ENCODE peak calls at places on chromosomes 1 and 21, in seven cellular contexts. R, P, G, B, C, S and M are unnamed samples.

GRCh38 chr1:233025156-233025555 is 74.7 kb downstream of the NTPCR start:
- DNase-seq in R (peak), P (no peak), G (peak), B (no peak), C (peak), S (peak), M (no peak)

GRCh38 chr1:202149566-202149965 is 5.0 kb upstream of the ARL8A start:
- DNase-seq in R (no peak), P (peak), G (no peak), B (no peak), C (no peak), S (no peak), M (no peak)

GRCh38 chr1:46011121-46011695 is 121.2 kb downstream of the PIK3R3 start:
- DNase-seq in R (no peak), P (no peak), G (no peak), B (no peak), C (no peak), S (no peak), M (no peak)

GRCh38 chr1:41835488-41835887 is 83.2 kb downstream of the HIVEP3 start:
- DNase-seq in R (peak), P (no peak), G (no peak), B (no peak), C (no peak), S (no peak), M (no peak)

GRCh38 chr1:77143529-77144121 is 75.6 kb downstream of the PIGK start:
- DNase-seq in R (peak), P (no peak), G (no peak), B (no peak), C (no peak), S (no peak), M (no peak)

GRCh38 chr21:38179504-38179900 is 77.3 kb upstream of the KCNJ15 start:
- DNase-seq in R (peak), P (no peak), G (no peak), B (no peak), C (no peak), S (no peak), M (no peak)

GRCh38 chr1:184457500-184457899 is 70.7 kb downstream of the C1orf21 start:
- DNase-seq in R (no peak), P (peak), G (no peak), B (no peak), C (no peak), S (no peak), M (no peak)

GRCh38 chr1:8712413-8713229 is 104.8 kb downstream of the RERE start:
- DNase-seq in R (peak), P (peak), G (no peak), B (no peak), C (no peak), S (no peak), M (no peak)

GRCh38 chr1:110482662-110483307 is 31.8 kb downstream of the PROK1 start:
- DNase-seq in R (peak), P (no peak), G (no peak), B (no peak), C (no peak), S (no peak), M (no peak)

GRCh38 chr1:111025109-111025508 is 61.4 kb upstream of the LRIF1 start:
- DNase-seq in R (no peak), P (no peak), G (no peak), B (no peak), C (no peak), S (no peak), M (no peak)

GRCh38 chr1:39899611-39900538 is 1.8 kb downstream of the MYCL start:
- DNase-seq in R (no peak), P (no peak), G (no peak), B (no peak), C (no peak), S (no peak), M (no peak)

GRCh38 chr21:35438643-35439404 is 389.7 kb upstream of the RUNX1 start:
- DNase-seq in R (no peak), P (no peak), G (peak), B (no peak), C (peak), S (no peak), M (no peak)

GRCh38 chr1:24966724-24967346 is 36.8 kb upstream of the RUNX3 start:
- DNase-seq in R (peak), P (peak), G (no peak), B (no peak), C (no peak), S (no peak), M (no peak)

GRCh38 chr1:91798741-91799140 is 87.2 kb downstream of the TGFBR3 start:
- DNase-seq in R (no peak), P (no peak), G (no peak), B (no peak), C (no peak), S (no peak), M (no peak)

GRCh38 chr21:38671716-38672115 is 134.0 kb upstream of the ETS2 start:
- DNase-seq in R (no peak), P (no peak), G (no peak), B (no peak), C (no peak), S (no peak), M (no peak)

GRCh38 chr1:66764994-66765578 is 12.8 kb downstream of the DYNLT5 start:
- DNase-seq in R (peak), P (peak), G (peak), B (peak), C (peak), S (no peak), M (no peak)

GRCh38 chr1:167439301-167439988 is 78.9 kb downstream of the CD247 start:
- DNase-seq in R (peak), P (peak), G (peak), B (peak), C (peak), S (no peak), M (no peak)

GRCh38 chr1:40649592-40649930 is 15.9 kb downstream of the RIMS3 start:
- DNase-seq in R (no peak), P (no peak), G (no peak), B (no peak), C (no peak), S (no peak), M (no peak)

GRCh38 chr1:160813215-160813614 is 17.2 kb downstream of the LY9 start:
- DNase-seq in R (peak), P (no peak), G (peak), B (no peak), C (no peak), S (no peak), M (no peak)

GRCh38 chr21:39108291-39109162 is 74.7 kb downstream of the PSMG1 start:
- DNase-seq in R (no peak), P (no peak), G (no peak), B (no peak), C (no peak), S (no peak), M (no peak)

GRCh38 chr1:229129306-229130027 is 141.4 kb upstream of the RAB4A start:
- DNase-seq in R (no peak), P (no peak), G (no peak), B (no peak), C (no peak), S (no peak), M (no peak)

GRCh38 chr1:207088731-207089626 is at the start of gene C4BPB:
- DNase-seq in R (no peak), P (no peak), G (peak), B (no peak), C (peak), S (no peak), M (no peak)

GRCh38 chr21:27425574-27425973 is 458.7 kb upstream of the ADAMTS5 start:
- DNase-seq in R (peak), P (no peak), G (no peak), B (peak), C (no peak), S (no peak), M (no peak)

GRCh38 chr21:38148046-38148445 is 108.7 kb upstream of the KCNJ15 start:
- DNase-seq in R (peak), P (no peak), G (no peak), B (no peak), C (no peak), S (no peak), M (no peak)

GRCh38 chr1:156284762-156285161 is 637 bp downstream of the TMEM79 start:
- DNase-seq in R (peak), P (no peak), G (no peak), B (no peak), C (no peak), S (no peak), M (no peak)

GRCh38 chr21:45636921-45637646 is 6.4 kb upstream of the PCBP3 start:
- DNase-seq in R (no peak), P (no peak), G (no peak), B (no peak), C (no peak), S (no peak), M (no peak)

GRCh38 chr1:26602378-26602959 is 72.9 kb downstream of the RPS6KA1 start:
- DNase-seq in R (peak), P (peak), G (peak), B (no peak), C (peak), S (no peak), M (no peak)

GRCh38 chr1:12593621-12594066 is 24.4 kb downstream of the DHRS3 start:
- DNase-seq in R (peak), P (peak), G (no peak), B (peak), C (peak), S (peak), M (no peak)

GRCh38 chr1:201348211-201348566 is 29.3 kb downstream of the TNNT2 start:
- DNase-seq in R (peak), P (peak), G (peak), B (no peak), C (peak), S (no peak), M (no peak)

GRCh38 chr1:24199291-24199900 is 12.3 kb upstream of the IFNLR1 start:
- DNase-seq in R (peak), P (peak), G (peak), B (peak), C (peak), S (peak), M (no peak)

GRCh38 chr1:109619655-109620395 is at the start of gene AMPD2:
- DNase-seq in R (peak), P (peak), G (peak), B (peak), C (peak), S (peak), M (no peak)

GRCh38 chr1:112581530-112582192 is 37.3 kb downstream of the ST7L start:
- DNase-seq in R (peak), P (no peak), G (no peak), B (no peak), C (no peak), S (no peak), M (no peak)

GRCh38 chr1:195373831-195374230 is 1234.4 kb downstream of the KCNT2 start:
- DNase-seq in R (no peak), P (no peak), G (no peak), B (no peak), C (no peak), S (no peak), M (no peak)